ENCODE peak calls at places on chromosomes 13 and 19, in eight cellular contexts. One of them, this sample, is unnamed.

GRCh38 chr13:74710006-74710405 is 575.8 kb upstream of the KLF12 start:
- DNase-seq in AG04449: no peak
- DNase-seq in activated CD8-positive, alpha-beta T cell treated with anti-CD3 and anti-CD28 coated beads for 36 hours: no peak
- DNase-seq in ovary: no peak
- DNase-seq in endothelial cell: no peak
- DNase-seq in uterus: no peak
- DNase-seq in pancreas: no peak
- DNase-seq in AG09309: peak
- DNase-seq in this sample: no peak

GRCh38 chr13:110801044-110801443 is 87.5 kb downstream of the ING1 start:
- DNase-seq in AG04449: no peak
- DNase-seq in activated CD8-positive, alpha-beta T cell treated with anti-CD3 and anti-CD28 coated beads for 36 hours: peak
- DNase-seq in ovary: no peak
- DNase-seq in endothelial cell: no peak
- DNase-seq in uterus: no peak
- DNase-seq in pancreas: no peak
- DNase-seq in AG09309: no peak
- DNase-seq in this sample: no peak

GRCh38 chr19:5152767-5153532 is 184.0 kb downstream of the KDM4B start:
- DNase-seq in AG04449: no peak
- DNase-seq in activated CD8-positive, alpha-beta T cell treated with anti-CD3 and anti-CD28 coated beads for 36 hours: no peak
- DNase-seq in ovary: no peak
- DNase-seq in endothelial cell: no peak
- DNase-seq in uterus: no peak
- DNase-seq in pancreas: no peak
- DNase-seq in AG09309: no peak
- DNase-seq in this sample: no peak

GRCh38 chr13:97141564-97142005 is 80.5 kb upstream of the MBNL2 start:
- DNase-seq in AG04449: peak
- DNase-seq in activated CD8-positive, alpha-beta T cell treated with anti-CD3 and anti-CD28 coated beads for 36 hours: peak
- DNase-seq in ovary: peak
- DNase-seq in endothelial cell: peak
- DNase-seq in uterus: peak
- DNase-seq in pancreas: peak
- DNase-seq in AG09309: peak
- DNase-seq in this sample: peak

GRCh38 chr13:89565711-89566110 is 1781.8 kb upstream of the MIR17HG start:
- DNase-seq in AG04449: no peak
- DNase-seq in activated CD8-positive, alpha-beta T cell treated with anti-CD3 and anti-CD28 coated beads for 36 hours: no peak
- DNase-seq in ovary: no peak
- DNase-seq in endothelial cell: no peak
- DNase-seq in uterus: no peak
- DNase-seq in pancreas: no peak
- DNase-seq in AG09309: no peak
- DNase-seq in this sample: no peak

GRCh38 chr19:46951236-46951986 is 68.2 kb upstream of the NPAS1 start:
- DNase-seq in AG04449: no peak
- DNase-seq in activated CD8-positive, alpha-beta T cell treated with anti-CD3 and anti-CD28 coated beads for 36 hours: peak
- DNase-seq in ovary: no peak
- DNase-seq in endothelial cell: no peak
- DNase-seq in uterus: no peak
- DNase-seq in pancreas: no peak
- DNase-seq in AG09309: no peak
- DNase-seq in this sample: peak

GRCh38 chr13:57123660-57124059 is 17.1 kb upstream of the PRR20A start:
- DNase-seq in AG04449: no peak
- DNase-seq in activated CD8-positive, alpha-beta T cell treated with anti-CD3 and anti-CD28 coated beads for 36 hours: no peak
- DNase-seq in ovary: no peak
- DNase-seq in endothelial cell: no peak
- DNase-seq in uterus: no peak
- DNase-seq in pancreas: no peak
- DNase-seq in AG09309: no peak
- DNase-seq in this sample: no peak

GRCh38 chr13:83248751-83249150 is 633.5 kb downstream of the SLITRK1 start:
- DNase-seq in AG04449: no peak
- DNase-seq in activated CD8-positive, alpha-beta T cell treated with anti-CD3 and anti-CD28 coated beads for 36 hours: no peak
- DNase-seq in ovary: no peak
- DNase-seq in endothelial cell: no peak
- DNase-seq in uterus: no peak
- DNase-seq in pancreas: no peak
- DNase-seq in AG09309: no peak
- DNase-seq in this sample: no peak

GRCh38 chr13:63880705-63881104 is 2465.1 kb upstream of the PCDH20 start:
- DNase-seq in AG04449: no peak
- DNase-seq in activated CD8-positive, alpha-beta T cell treated with anti-CD3 and anti-CD28 coated beads for 36 hours: no peak
- DNase-seq in ovary: no peak
- DNase-seq in endothelial cell: no peak
- DNase-seq in uterus: no peak
- DNase-seq in pancreas: no peak
- DNase-seq in AG09309: no peak
- DNase-seq in this sample: no peak

GRCh38 chr19:54252845-54253244 is 4.2 kb downstream of the LILRB5 start:
- DNase-seq in AG04449: no peak
- DNase-seq in activated CD8-positive, alpha-beta T cell treated with anti-CD3 and anti-CD28 coated beads for 36 hours: no peak
- DNase-seq in ovary: no peak
- DNase-seq in endothelial cell: no peak
- DNase-seq in uterus: no peak
- DNase-seq in pancreas: no peak
- DNase-seq in AG09309: no peak
- DNase-seq in this sample: no peak

GRCh38 chr19:54252243-54252642 is 4.8 kb downstream of the LILRB5 start:
- DNase-seq in AG04449: no peak
- DNase-seq in activated CD8-positive, alpha-beta T cell treated with anti-CD3 and anti-CD28 coated beads for 36 hours: no peak
- DNase-seq in ovary: no peak
- DNase-seq in endothelial cell: no peak
- DNase-seq in uterus: no peak
- DNase-seq in pancreas: no peak
- DNase-seq in AG09309: no peak
- DNase-seq in this sample: no peak

GRCh38 chr19:54245936-54246335 is 3.3 kb upstream of the LILRA6 start:
- DNase-seq in AG04449: no peak
- DNase-seq in activated CD8-positive, alpha-beta T cell treated with anti-CD3 and anti-CD28 coated beads for 36 hours: no peak
- DNase-seq in ovary: no peak
- DNase-seq in endothelial cell: no peak
- DNase-seq in uterus: no peak
- DNase-seq in pancreas: no peak
- DNase-seq in AG09309: no peak
- DNase-seq in this sample: no peak

GRCh38 chr19:54247106-54247930 is 4.7 kb upstream of the LILRA6 start:
- DNase-seq in AG04449: no peak
- DNase-seq in activated CD8-positive, alpha-beta T cell treated with anti-CD3 and anti-CD28 coated beads for 36 hours: no peak
- DNase-seq in ovary: no peak
- DNase-seq in endothelial cell: no peak
- DNase-seq in uterus: no peak
- DNase-seq in pancreas: no peak
- DNase-seq in AG09309: no peak
- DNase-seq in this sample: no peak

DNA sequence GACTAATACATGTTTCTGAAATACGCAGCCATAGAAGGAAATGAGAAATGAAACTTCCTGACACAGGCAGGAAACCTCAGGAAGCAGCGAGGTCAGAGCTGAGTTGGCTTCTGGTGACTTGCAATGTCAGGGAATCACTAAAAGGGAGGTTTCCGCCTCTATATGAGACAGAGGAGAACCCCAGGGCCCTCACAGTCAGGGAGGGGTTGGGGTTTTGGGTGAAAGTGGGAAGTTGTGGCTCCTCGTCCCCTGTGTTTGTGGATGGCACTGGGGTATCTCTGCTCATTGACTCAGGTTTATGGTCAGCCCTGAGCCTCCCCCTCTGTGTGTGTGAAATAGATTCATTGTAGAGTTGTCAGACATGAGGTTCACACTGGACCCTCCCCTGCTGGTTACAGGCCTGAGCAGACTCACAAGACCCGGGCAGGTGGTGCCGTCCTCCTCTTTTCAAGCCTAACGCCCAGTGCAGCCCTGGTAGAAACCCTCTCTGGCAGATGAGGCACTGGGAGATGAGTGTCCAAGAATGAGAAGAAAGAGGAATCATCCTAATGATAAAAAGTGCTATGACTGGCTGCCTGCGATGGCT is 5.5 kb upstream of the LILRA6 start:
- DNase-seq in AG04449: no peak
- DNase-seq in activated CD8-positive, alpha-beta T cell treated with anti-CD3 and anti-CD28 coated beads for 36 hours: peak
- DNase-seq in ovary: no peak
- DNase-seq in endothelial cell: no peak
- DNase-seq in uterus: no peak
- DNase-seq in pancreas: no peak
- DNase-seq in AG09309: no peak
- DNase-seq in this sample: no peak
- TF ChIP-seq CTCF in AG04449: no peak
- TF ChIP-seq CTCF in activated CD8-positive, alpha-beta T cell treated with anti-CD3 and anti-CD28 coated beads for 36 hours: no peak
- TF ChIP-seq CTCF in ovary: no peak
- TF ChIP-seq CTCF in endothelial cell: no peak
- TF ChIP-seq CTCF in uterus: no peak
- TF ChIP-seq CTCF in pancreas: no peak
- TF ChIP-seq CTCF in AG09309: no peak
- TF ChIP-seq CTCF in this sample: no peak

DNA sequence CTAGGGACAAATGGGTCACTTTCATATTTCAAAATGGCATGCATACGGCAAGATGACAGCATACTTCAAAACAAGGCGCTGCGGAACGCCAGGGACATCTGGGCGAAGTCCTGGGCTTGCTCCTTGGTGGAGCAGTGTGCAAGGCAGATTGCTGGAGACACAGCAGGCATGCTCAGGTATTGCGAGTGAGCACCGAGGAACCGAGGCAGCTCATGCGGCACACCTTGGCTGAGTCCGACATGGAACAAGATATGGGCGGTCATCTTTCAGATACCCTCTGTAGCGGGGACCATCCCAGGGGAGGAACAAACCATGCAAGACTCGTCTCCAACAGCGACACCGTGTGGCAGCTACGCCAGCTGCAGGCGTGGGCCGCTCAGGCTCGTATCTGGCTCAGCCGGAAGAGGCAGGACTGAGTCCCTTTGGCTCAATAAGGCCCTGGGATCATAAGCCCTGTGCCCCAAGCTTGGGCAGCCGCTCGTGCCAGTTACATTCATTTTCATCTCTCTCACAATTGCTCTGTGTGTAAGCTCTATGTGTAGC is 112.4 kb downstream of the NUFIP1 start:
- DNase-seq in AG04449: no peak
- DNase-seq in activated CD8-positive, alpha-beta T cell treated with anti-CD3 and anti-CD28 coated beads for 36 hours: peak
- DNase-seq in ovary: peak
- DNase-seq in endothelial cell: peak
- DNase-seq in uterus: no peak
- DNase-seq in pancreas: no peak
- DNase-seq in AG09309: no peak
- DNase-seq in this sample: no peak
- TF ChIP-seq CTCF in AG04449: peak
- TF ChIP-seq CTCF in activated CD8-positive, alpha-beta T cell treated with anti-CD3 and anti-CD28 coated beads for 36 hours: peak
- TF ChIP-seq CTCF in ovary: no peak
- TF ChIP-seq CTCF in endothelial cell: peak
- TF ChIP-seq CTCF in uterus: no peak
- TF ChIP-seq CTCF in pancreas: no peak
- TF ChIP-seq CTCF in AG09309: peak
- TF ChIP-seq CTCF in this sample: peak

DNA sequence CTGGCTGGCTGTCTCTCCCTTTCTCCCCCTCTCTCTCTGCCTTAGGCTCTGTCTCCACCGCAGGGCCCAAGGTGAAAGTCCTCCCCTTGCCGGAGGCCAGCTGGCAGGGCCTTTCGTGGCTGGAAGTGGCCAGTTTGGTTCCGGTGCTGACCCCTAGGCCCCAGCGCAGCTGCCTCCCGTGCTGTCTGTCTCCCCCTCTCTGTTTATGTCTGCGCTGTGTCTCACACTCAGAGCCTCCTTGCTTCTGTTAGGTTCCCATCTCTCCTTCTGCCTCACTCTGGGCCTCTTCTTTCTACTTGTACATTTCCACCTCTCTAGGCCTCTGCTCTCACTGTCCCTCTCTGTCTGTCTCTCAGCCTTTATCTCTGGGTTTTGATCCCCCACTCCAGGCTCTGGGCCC is 13.1 kb downstream of the CCDC97 start:
- DNase-seq in AG04449: no peak
- DNase-seq in activated CD8-positive, alpha-beta T cell treated with anti-CD3 and anti-CD28 coated beads for 36 hours: no peak
- DNase-seq in ovary: peak
- DNase-seq in endothelial cell: no peak
- DNase-seq in uterus: peak
- DNase-seq in pancreas: no peak
- DNase-seq in AG09309: no peak
- DNase-seq in this sample: no peak
- TF ChIP-seq CTCF in AG04449: no peak
- TF ChIP-seq CTCF in activated CD8-positive, alpha-beta T cell treated with anti-CD3 and anti-CD28 coated beads for 36 hours: no peak
- TF ChIP-seq CTCF in ovary: no peak
- TF ChIP-seq CTCF in endothelial cell: no peak
- TF ChIP-seq CTCF in uterus: no peak
- TF ChIP-seq CTCF in pancreas: no peak
- TF ChIP-seq CTCF in AG09309: no peak
- TF ChIP-seq CTCF in this sample: no peak

GRCh38 chr13:61414136-61414535 is 1.5 kb downstream of the PCDH20 start:
- DNase-seq in AG04449: no peak
- DNase-seq in activated CD8-positive, alpha-beta T cell treated with anti-CD3 and anti-CD28 coated beads for 36 hours: no peak
- DNase-seq in ovary: no peak
- DNase-seq in endothelial cell: no peak
- DNase-seq in uterus: no peak
- DNase-seq in pancreas: no peak
- DNase-seq in AG09309: no peak
- DNase-seq in this sample: no peak

GRCh38 chr13:61414686-61415664 is 674 bp downstream of the PCDH20 start:
- DNase-seq in AG04449: no peak
- DNase-seq in activated CD8-positive, alpha-beta T cell treated with anti-CD3 and anti-CD28 coated beads for 36 hours: no peak
- DNase-seq in ovary: no peak
- DNase-seq in endothelial cell: peak
- DNase-seq in uterus: peak
- DNase-seq in pancreas: peak
- DNase-seq in AG09309: no peak
- DNase-seq in this sample: peak

GRCh38 chr13:61413572-61413971 is 2.1 kb downstream of the PCDH20 start:
- DNase-seq in AG04449: no peak
- DNase-seq in activated CD8-positive, alpha-beta T cell treated with anti-CD3 and anti-CD28 coated beads for 36 hours: no peak
- DNase-seq in ovary: no peak
- DNase-seq in endothelial cell: peak
- DNase-seq in uterus: no peak
- DNase-seq in pancreas: no peak
- DNase-seq in AG09309: no peak
- DNase-seq in this sample: no peak

GRCh38 chr13:61410266-61410665 is 5.4 kb downstream of the PCDH20 start:
- DNase-seq in AG04449: no peak
- DNase-seq in activated CD8-positive, alpha-beta T cell treated with anti-CD3 and anti-CD28 coated beads for 36 hours: no peak
- DNase-seq in ovary: no peak
- DNase-seq in endothelial cell: no peak
- DNase-seq in uterus: no peak
- DNase-seq in pancreas: no peak
- DNase-seq in AG09309: no peak
- DNase-seq in this sample: no peak

DNA sequence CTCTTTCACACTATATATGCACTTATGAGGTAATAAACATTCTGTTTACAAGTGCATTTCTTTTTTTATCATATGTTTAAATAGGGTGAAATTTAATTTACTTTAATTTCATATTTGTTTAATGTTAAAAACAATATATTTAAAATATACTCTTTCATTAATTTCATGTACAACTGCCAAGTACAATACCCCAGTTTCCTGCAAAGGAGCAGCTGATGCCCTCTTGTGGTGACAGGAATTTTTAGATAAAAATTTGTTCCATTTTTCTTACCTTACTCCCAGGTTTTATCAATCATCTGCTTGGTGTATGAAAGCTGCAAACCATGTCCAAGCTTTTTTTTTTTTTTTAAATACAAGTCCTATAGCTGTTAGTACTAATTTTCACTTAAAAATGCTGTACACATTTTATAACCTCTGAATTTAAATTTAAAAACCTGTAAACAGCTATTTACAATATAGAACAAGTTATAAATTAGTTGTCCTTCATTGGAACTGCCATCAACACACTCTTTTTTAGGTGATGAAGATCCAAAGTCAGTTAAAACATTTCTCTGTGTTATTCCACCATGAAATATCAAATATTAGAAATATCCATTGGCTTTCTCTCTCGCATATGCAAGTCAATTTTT is 4.9 kb downstream of the PCDH20 start:
- DNase-seq in AG04449: no peak
- DNase-seq in activated CD8-positive, alpha-beta T cell treated with anti-CD3 and anti-CD28 coated beads for 36 hours: no peak
- DNase-seq in ovary: no peak
- DNase-seq in endothelial cell: no peak
- DNase-seq in uterus: no peak
- DNase-seq in pancreas: no peak
- DNase-seq in AG09309: no peak
- DNase-seq in this sample: no peak
- TF ChIP-seq CTCF in AG04449: no peak
- TF ChIP-seq CTCF in activated CD8-positive, alpha-beta T cell treated with anti-CD3 and anti-CD28 coated beads for 36 hours: peak
- TF ChIP-seq CTCF in ovary: no peak
- TF ChIP-seq CTCF in endothelial cell: peak
- TF ChIP-seq CTCF in uterus: no peak
- TF ChIP-seq CTCF in pancreas: no peak
- TF ChIP-seq CTCF in AG09309: peak
- TF ChIP-seq CTCF in this sample: peak